ENCODE peak calls at places on chromosomes 6 and 20, in four cellular contexts. One of them, this sample, is unnamed.

GRCh38 chr20:17835941-17836861 is 132.4 kb downstream of the SNX5 start:
- DNase-seq in GM13976: no peak
- DNase-seq in suprapubic skin: peak
- DNase-seq in endothelial cell: no peak
- DNase-seq in this sample: no peak

GRCh38 chr20:51132286-51132810 is 109.4 kb upstream of the KCNG1 start:
- DNase-seq in GM13976: no peak
- DNase-seq in suprapubic skin: peak
- DNase-seq in endothelial cell: no peak
- DNase-seq in this sample: no peak

GRCh38 chr20:41046716-41047115 is 18.1 kb downstream of the TOP1 start:
- DNase-seq in GM13976: no peak
- DNase-seq in suprapubic skin: no peak
- DNase-seq in endothelial cell: no peak
- DNase-seq in this sample: no peak

GRCh38 chr20:62818592-62819493 is 2.0 kb downstream of the COL9A3 start:
- DNase-seq in GM13976: no peak
- DNase-seq in suprapubic skin: no peak
- DNase-seq in endothelial cell: no peak
- DNase-seq in this sample: no peak

GRCh38 chr6:21595951-21596378 is 2.4 kb downstream of the SOX4 start:
- DNase-seq in GM13976: peak
- DNase-seq in suprapubic skin: no peak
- DNase-seq in endothelial cell: peak
- DNase-seq in this sample: peak

GRCh38 chr6:33205172-33206026 is 944 bp downstream of the HSD17B8 start:
- DNase-seq in GM13976: no peak
- DNase-seq in suprapubic skin: no peak
- DNase-seq in endothelial cell: no peak
- DNase-seq in this sample: peak

GRCh38 chr6:90537027-90537426 is 49.8 kb downstream of the MAP3K7 start:
- DNase-seq in GM13976: no peak
- DNase-seq in suprapubic skin: no peak
- DNase-seq in endothelial cell: no peak
- DNase-seq in this sample: no peak

GRCh38 chr6:24931752-24932691 is 3.7 kb downstream of the RIPOR2 start:
- DNase-seq in GM13976: no peak
- DNase-seq in suprapubic skin: no peak
- DNase-seq in endothelial cell: no peak
- DNase-seq in this sample: no peak

GRCh38 chr20:62367136-62367482 is at the start of gene LAMA5:
- DNase-seq in GM13976: peak
- DNase-seq in suprapubic skin: no peak
- DNase-seq in endothelial cell: peak
- DNase-seq in this sample: peak

GRCh38 chr20:21546355-21546754 is 32.5 kb upstream of the NKX2-2 start:
- DNase-seq in GM13976: no peak
- DNase-seq in suprapubic skin: no peak
- DNase-seq in endothelial cell: no peak
- DNase-seq in this sample: no peak

GRCh38 chr6:140602843-140603242 is 1228.4 kb upstream of the CITED2 start:
- DNase-seq in GM13976: no peak
- DNase-seq in suprapubic skin: no peak
- DNase-seq in endothelial cell: no peak
- DNase-seq in this sample: no peak

GRCh38 chr6:134502614-134503541 is 185.0 kb upstream of the SGK1 start:
- DNase-seq in GM13976: no peak
- DNase-seq in suprapubic skin: no peak
- DNase-seq in endothelial cell: no peak
- DNase-seq in this sample: no peak

GRCh38 chr20:40639132-40639531 is 49.9 kb downstream of the MAFB start:
- DNase-seq in GM13976: no peak
- DNase-seq in suprapubic skin: no peak
- DNase-seq in endothelial cell: no peak
- DNase-seq in this sample: no peak

GRCh38 chr6:131694832-131695426 is 6.3 kb downstream of the OR2A4 start:
- DNase-seq in GM13976: peak
- DNase-seq in suprapubic skin: no peak
- DNase-seq in endothelial cell: peak
- DNase-seq in this sample: peak

GRCh38 chr6:3341467-3341866 is 82.7 kb downstream of the PSMG4 start:
- DNase-seq in GM13976: no peak
- DNase-seq in suprapubic skin: no peak
- DNase-seq in endothelial cell: no peak
- DNase-seq in this sample: no peak

GRCh38 chr6:31659649-31660223 is 842 bp downstream of the C6orf47 start:
- DNase-seq in GM13976: no peak
- DNase-seq in suprapubic skin: no peak
- DNase-seq in endothelial cell: no peak
- DNase-seq in this sample: no peak

GRCh38 chr6:89350281-89351037 is 2.1 kb downstream of the UBE2J1 start:
- DNase-seq in GM13976: no peak
- DNase-seq in suprapubic skin: no peak
- DNase-seq in endothelial cell: no peak
- DNase-seq in this sample: peak

GRCh38 chr6:45921703-45922270 is 93.9 kb downstream of the CLIC5 start:
- DNase-seq in GM13976: no peak
- DNase-seq in suprapubic skin: no peak
- DNase-seq in endothelial cell: no peak
- DNase-seq in this sample: no peak

GRCh38 chr6:30842754-30843610 is 41.3 kb upstream of the DDR1 start:
- DNase-seq in GM13976: no peak
- DNase-seq in suprapubic skin: no peak
- DNase-seq in endothelial cell: no peak
- DNase-seq in this sample: no peak

GRCh38 chr6:150902142-150902800 is 36.8 kb downstream of the MTHFD1L start:
- DNase-seq in GM13976: no peak
- DNase-seq in suprapubic skin: no peak
- DNase-seq in endothelial cell: no peak
- DNase-seq in this sample: no peak

GRCh38 chr6:84403545-84403944 is 176.1 kb upstream of the CEP162 start:
- DNase-seq in GM13976: no peak
- DNase-seq in suprapubic skin: no peak
- DNase-seq in endothelial cell: no peak
- DNase-seq in this sample: no peak

GRCh38 chr20:49615401-49616153 is 47.6 kb upstream of the PTGIS start:
- DNase-seq in GM13976: no peak
- DNase-seq in suprapubic skin: no peak
- DNase-seq in endothelial cell: no peak
- DNase-seq in this sample: no peak

GRCh38 chr6:68738039-68738438 is 103.0 kb downstream of the ADGRB3 start:
- DNase-seq in GM13976: no peak
- DNase-seq in suprapubic skin: no peak
- DNase-seq in endothelial cell: no peak
- DNase-seq in this sample: no peak

GRCh38 chr6:8707956-8708772 is 272.8 kb upstream of the SLC35B3 start:
- DNase-seq in GM13976: peak
- DNase-seq in suprapubic skin: no peak
- DNase-seq in endothelial cell: no peak
- DNase-seq in this sample: peak

GRCh38 chr6:7848229-7848628 is 62.4 kb downstream of the TXNDC5 start:
- DNase-seq in GM13976: no peak
- DNase-seq in suprapubic skin: no peak
- DNase-seq in endothelial cell: no peak
- DNase-seq in this sample: no peak

GRCh38 chr6:48869595-48869994 is 593.5 kb downstream of the MMUT start:
- DNase-seq in GM13976: no peak
- DNase-seq in suprapubic skin: no peak
- DNase-seq in endothelial cell: no peak
- DNase-seq in this sample: no peak

DNA sequence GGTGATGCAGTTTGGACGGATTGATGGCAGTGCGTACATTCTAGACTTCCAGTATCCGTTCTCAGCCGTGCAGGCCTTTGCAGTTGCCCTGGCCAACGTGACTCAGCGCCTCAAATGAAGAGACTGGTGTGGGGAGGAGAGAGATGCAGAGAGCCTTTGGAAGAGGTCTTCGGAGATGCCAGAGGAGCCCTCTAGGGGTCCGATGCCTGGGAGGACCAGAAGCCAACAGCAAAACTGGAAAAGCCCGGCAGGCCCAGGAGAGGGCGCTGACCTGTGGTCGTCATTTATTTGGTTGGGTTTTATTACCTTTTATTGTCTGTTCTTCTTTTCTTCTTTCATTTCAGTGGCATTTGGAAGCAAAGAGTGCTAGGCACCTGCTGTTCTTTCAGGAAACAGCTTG is 53.3 kb upstream of the TMEM181 start:
- DNase-seq in GM13976: no peak
- DNase-seq in suprapubic skin: no peak
- DNase-seq in endothelial cell: peak
- DNase-seq in this sample: no peak
- TF ChIP-seq CTCF in GM13976: no peak
- TF ChIP-seq CTCF in suprapubic skin: no peak
- TF ChIP-seq CTCF in endothelial cell: peak
- TF ChIP-seq CTCF in this sample: no peak

DNA sequence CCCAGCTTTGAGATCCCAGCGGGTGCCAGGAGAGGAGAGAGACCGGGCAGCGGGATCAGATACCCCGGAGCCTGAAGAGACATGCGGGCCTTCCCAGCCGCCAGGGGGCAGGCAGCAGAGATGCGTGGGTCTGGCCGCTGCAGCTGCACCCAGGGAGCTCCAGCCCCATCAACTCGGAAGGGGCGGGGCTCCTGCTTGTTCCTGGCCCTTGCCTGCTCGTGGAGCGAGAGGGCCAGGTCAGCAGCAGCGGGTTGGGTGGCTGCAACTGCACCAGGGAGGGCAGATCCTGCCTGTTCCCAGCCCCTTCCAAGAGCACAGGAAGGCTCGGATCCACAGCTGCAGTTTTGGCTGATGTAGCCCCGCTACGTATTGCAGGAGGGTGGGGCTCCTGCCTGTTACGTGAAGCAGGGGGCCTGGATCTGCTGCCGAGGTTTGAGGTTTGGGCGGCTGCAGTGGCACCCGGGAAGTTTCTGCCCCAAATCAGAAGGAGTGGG is 532.8 kb downstream of the RFPL4B start:
- DNase-seq in GM13976: no peak
- DNase-seq in suprapubic skin: no peak
- DNase-seq in endothelial cell: no peak
- DNase-seq in this sample: no peak
- TF ChIP-seq CTCF in GM13976: no peak
- TF ChIP-seq CTCF in suprapubic skin: no peak
- TF ChIP-seq CTCF in endothelial cell: no peak
- TF ChIP-seq CTCF in this sample: peak

DNA sequence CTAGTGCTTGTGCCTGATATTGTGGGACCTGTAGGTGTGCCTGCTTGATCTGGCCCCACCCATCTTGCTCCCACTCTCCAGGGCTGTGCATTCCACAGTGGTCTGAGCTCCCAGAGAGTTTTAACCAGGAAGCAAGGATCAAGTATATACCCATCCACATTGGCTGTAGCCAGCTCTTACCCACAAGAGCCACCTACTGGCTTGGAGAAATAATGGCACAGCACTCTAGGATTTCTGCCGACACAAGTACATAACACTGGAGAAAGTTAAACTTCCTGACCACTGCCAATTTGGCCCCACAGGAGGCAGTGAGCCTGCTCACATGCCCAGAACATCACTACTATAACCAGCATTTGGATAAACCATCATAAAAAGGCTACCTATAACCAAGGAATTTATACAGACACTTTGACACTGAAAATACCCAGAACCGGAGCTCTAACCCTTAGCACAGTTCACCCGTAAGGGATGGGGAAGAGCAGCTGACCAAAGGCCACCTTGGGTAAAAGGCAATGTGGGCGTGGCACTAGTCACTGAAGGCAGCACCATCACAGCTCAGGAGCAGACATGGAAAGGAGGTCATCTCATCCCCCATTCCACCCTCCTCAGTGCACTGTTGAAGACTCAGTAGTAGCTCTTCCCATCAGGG is 440.4 kb downstream of the BTBD3 start:
- DNase-seq in GM13976: no peak
- DNase-seq in suprapubic skin: no peak
- DNase-seq in endothelial cell: no peak
- DNase-seq in this sample: no peak
- TF ChIP-seq CTCF in GM13976: no peak
- TF ChIP-seq CTCF in suprapubic skin: no peak
- TF ChIP-seq CTCF in endothelial cell: peak
- TF ChIP-seq CTCF in this sample: peak

GRCh38 chr6:164273491-164273890 is 859.0 kb downstream of the QKI start:
- DNase-seq in GM13976: no peak
- DNase-seq in suprapubic skin: no peak
- DNase-seq in endothelial cell: no peak
- DNase-seq in this sample: no peak
- TF ChIP-seq CTCF in GM13976: no peak
- TF ChIP-seq CTCF in suprapubic skin: no peak
- TF ChIP-seq CTCF in endothelial cell: no peak
- TF ChIP-seq CTCF in this sample: no peak

GRCh38 chr20:58025233-58025632 is 203.2 kb downstream of the ANKRD60 start:
- DNase-seq in GM13976: no peak
- DNase-seq in suprapubic skin: peak
- DNase-seq in endothelial cell: no peak
- DNase-seq in this sample: no peak

GRCh38 chr20:58026361-58026760 is 202.1 kb downstream of the ANKRD60 start:
- DNase-seq in GM13976: no peak
- DNase-seq in suprapubic skin: no peak
- DNase-seq in endothelial cell: no peak
- DNase-seq in this sample: no peak

GRCh38 chr20:58024241-58024721 is 204.2 kb downstream of the ANKRD60 start:
- DNase-seq in GM13976: no peak
- DNase-seq in suprapubic skin: no peak
- DNase-seq in endothelial cell: no peak
- DNase-seq in this sample: no peak

GRCh38 chr20:58023781-58024180 is 204.7 kb downstream of the ANKRD60 start:
- DNase-seq in GM13976: no peak
- DNase-seq in suprapubic skin: no peak
- DNase-seq in endothelial cell: no peak
- DNase-seq in this sample: no peak

DNA sequence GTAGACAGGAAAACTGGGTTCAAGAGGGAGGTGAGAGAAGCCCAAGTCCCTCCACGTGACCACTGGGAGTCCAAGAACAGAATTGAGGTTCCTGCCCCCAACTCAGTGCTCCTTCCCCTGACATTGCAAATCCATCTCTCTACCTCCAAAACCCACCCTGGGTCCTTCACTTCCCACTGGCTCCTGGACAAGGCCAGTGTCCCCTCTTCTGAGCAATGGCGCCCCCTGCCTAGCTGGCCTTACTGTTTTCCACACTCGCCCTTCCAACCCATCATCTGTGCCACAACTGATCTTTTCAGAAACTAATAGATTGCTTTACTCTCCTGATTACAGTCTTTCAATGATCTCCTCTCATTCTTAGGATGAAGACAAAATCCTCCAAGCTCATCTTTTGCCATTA is 200.3 kb downstream of the ANKRD60 start:
- DNase-seq in GM13976: no peak
- DNase-seq in suprapubic skin: peak
- DNase-seq in endothelial cell: no peak
- DNase-seq in this sample: no peak
- TF ChIP-seq CTCF in GM13976: no peak
- TF ChIP-seq CTCF in suprapubic skin: no peak
- TF ChIP-seq CTCF in endothelial cell: no peak
- TF ChIP-seq CTCF in this sample: peak

This sample was measured in GM13977.